ENCODE peak calls at places on chromosome 9, in five cellular contexts. O, X, Q, R and M are unnamed samples.

GRCh38 chr9:133056533-133056932 is 5.2 kb upstream of the CEL start:
- DNase-seq in X (no peak), Q (no peak), O (no peak), R (no peak), M (no peak)

GRCh38 chr9:75855509-75855908 is 35.0 kb upstream of the PCSK5 start:
- DNase-seq in R (peak; percentile 50), O (peak; percentile 19), X (no peak), Q (no peak), M (no peak)

GRCh38 chr9:119284118-119284517 is 85.1 kb downstream of the BRINP1 start:
- DNase-seq in X (peak; percentile 25), O (peak; percentile 38), Q (no peak), R (no peak), M (no peak)

GRCh38 chr9:127982912-127983311 is 2.1 kb upstream of the EEIG1 start:
- DNase-seq in Q (no peak), O (no peak), X (no peak), R (no peak), M (no peak)

GRCh38 chr9:95406114-95406513 is 88.6 kb upstream of the FANCC start:
- DNase-seq in Q (no peak), O (no peak), X (no peak), R (peak; percentile 44), M (no peak)

GRCh38 chr9:29349050-29349449 is 1775.8 kb upstream of the C9orf72 start:
- DNase-seq in X (no peak), Q (no peak), R (no peak), O (no peak), M (no peak)

GRCh38 chr9:75930766-75931311 is 40.4 kb downstream of the PCSK5 start:
- DNase-seq in O (no peak), Q (no peak), X (no peak), R (no peak), M (no peak)

GRCh38 chr9:18622186-18622836 is 148.4 kb downstream of the ADAMTSL1 start:
- DNase-seq in Q (no peak), O (no peak), R (no peak), X (no peak), M (no peak)

GRCh38 chr9:70060148-70060882 is 16.7 kb downstream of the MAMDC2 start:
- DNase-seq in X (no peak), R (no peak), Q (no peak), O (no peak), M (no peak)

GRCh38 chr9:2620876-2621677 is 510 bp upstream of the VLDLR start:
- DNase-seq in X (peak; percentile 80), Q (peak; percentile 62), R (peak; percentile 91), O (peak; percentile 89), M (peak; percentile 91)

GRCh38 chr9:27090716-27091115 is 18.3 kb upstream of the TEK start:
- DNase-seq in Q (no peak), X (no peak), R (no peak), O (no peak), M (no peak)

GRCh38 chr9:3719286-3719685 is 193.5 kb upstream of the RFX3 start:
- DNase-seq in X (no peak), Q (no peak), R (no peak), O (no peak), M (no peak)

GRCh38 chr9:21428235-21428634 is 12.0 kb upstream of the IFNA1 start:
- DNase-seq in R (no peak), O (no peak), Q (no peak), X (no peak), M (no peak)

GRCh38 chr9:70466976-70467551 is 52.6 kb upstream of the KLF9 start:
- DNase-seq in X (no peak), R (peak; percentile 95), Q (no peak), O (no peak), M (no peak)

GRCh38 chr9:13266172-13266571 is 13.3 kb downstream of the MPDZ start:
- DNase-seq in Q (no peak), X (no peak), R (no peak), O (no peak), M (no peak)

GRCh38 chr9:112000743-112001142 is 104.1 kb downstream of the UGCG start:
- DNase-seq in R (no peak), X (no peak), Q (no peak), O (no peak), M (no peak)

GRCh38 chr9:75181748-75182147 is 93.4 kb downstream of the OSTF1 start:
- DNase-seq in Q (no peak), X (no peak), O (no peak), R (peak; percentile 98), M (no peak)

GRCh38 chr9:119451426-119451825 is 82.2 kb upstream of the BRINP1 start:
- DNase-seq in R (no peak), X (no peak), O (no peak), Q (no peak), M (no peak)

GRCh38 chr9:113674436-113674835 is 201.7 kb upstream of the ZNF618 start:
- DNase-seq in X (no peak), Q (no peak), O (no peak), R (no peak), M (no peak)

GRCh38 chr9:125240649-125240999 is 519 bp downstream of the HSPA5 start:
- DNase-seq in Q (no peak), X (no peak), R (peak; percentile 39), O (no peak), M (no peak)

GRCh38 chr9:74125916-74126315 is 371.2 kb upstream of the RORB start:
- DNase-seq in O (no peak), R (peak; percentile 11), X (peak; percentile 12), Q (no peak), M (no peak)

GRCh38 chr9:120928015-120928719 is 1.6 kb upstream of the TRAF1 start:
- DNase-seq in R (no peak), O (peak; percentile 48), X (no peak), Q (no peak), M (no peak)

GRCh38 chr9:120875954-120876841 is 790 bp downstream of the PHF19 start:
- DNase-seq in R (peak; percentile 78), O (peak; percentile 81), Q (peak; percentile 83), X (peak; percentile 75), M (peak; percentile 93)

GRCh38 chr9:19946446-19947109 is 157.7 kb upstream of the SLC24A2 start:
- DNase-seq in R (peak; percentile 67), Q (no peak), O (no peak), X (peak; percentile 18), M (no peak)

GRCh38 chr9:134213508-134214394 is 49.4 kb upstream of the RNU6ATAC start:
- DNase-seq in Q (no peak), X (no peak), O (no peak), R (no peak), M (no peak)

GRCh38 chr9:89483592-89484474 is 14.1 kb downstream of the SEMA4D start:
- DNase-seq in O (no peak), R (no peak), X (no peak), Q (no peak), M (no peak)

GRCh38 chr9:70125621-70126020 is 82.0 kb downstream of the MAMDC2 start:
- DNase-seq in Q (no peak), O (no peak), X (no peak), R (peak; percentile 83), M (no peak)

GRCh38 chr9:36151306-36152210 is 15.0 kb downstream of the GLIPR2 start:
- DNase-seq in R (peak; percentile 57), O (no peak), Q (no peak), X (no peak), M (peak; percentile 91)

GRCh38 chr9:137055385-137056364 is 1.8 kb upstream of the ENTPD2 start:
- DNase-seq in X (no peak), R (no peak), Q (no peak), O (peak; percentile 53), M (peak; percentile 95)

GRCh38 chr9:31776471-31776870 is 608.0 kb upstream of the ACO1 start:
- DNase-seq in R (peak; percentile 41), O (no peak), X (no peak), Q (no peak), M (no peak)

GRCh38 chr9:126618590-126619335 is 5.0 kb downstream of the LMX1B start:
- DNase-seq in O (no peak), Q (no peak), R (no peak), X (peak; percentile 48), M (no peak)

GRCh38 chr9:4592886-4593285 is 69.2 kb upstream of the PLPP6 start:
- DNase-seq in X (no peak), R (no peak), O (no peak), Q (no peak), M (no peak)